ENCODE peak calls at places on chromosome 11, in five cellular contexts. K is HepG2, M is HCT116, J is K562, L is SK-N-SH. P is an unnamed sample.

GRCh38 chr11:94518300-94518699 is 6.0 kb downstream of the C11orf97 start:
- DNase-seq in K (no peak), M (no peak), J (no peak), L (no peak), P (no peak)

GRCh38 chr11:83192846-83193245 is 666 bp upstream of the ANKRD42 start:
- DNase-seq in K (peak), M (no peak), J (no peak), L (no peak), P (no peak)

GRCh38 chr11:1227551-1228182 is 4.8 kb downstream of the MUC5B start:
- DNase-seq in K (no peak), M (no peak), J (no peak), L (peak), P (no peak)

GRCh38 chr11:70606248-70606950 is 208.1 kb downstream of the CTTN start:
- DNase-seq in K (no peak), M (no peak), J (no peak), L (no peak), P (peak)

GRCh38 chr11:64372021-64372420 is 13.1 kb downstream of the RPS6KA4 start:
- DNase-seq in K (no peak), M (no peak), J (no peak), L (no peak), P (no peak)

GRCh38 chr11:34185926-34186841 is 80.8 kb downstream of the NAT10 start:
- DNase-seq in K (no peak), M (no peak), J (no peak), L (no peak), P (no peak)

GRCh38 chr11:45385844-45386243 is 99.7 kb upstream of the SYT13 start:
- DNase-seq in K (no peak), M (no peak), J (no peak), L (no peak), P (no peak)

GRCh38 chr11:125930076-125930450 is 15.8 kb upstream of the VSIG10L2 start:
- DNase-seq in K (no peak), M (no peak), J (no peak), L (no peak), P (no peak)

GRCh38 chr11:113587318-113587739 is 112.1 kb upstream of the DRD2 start:
- DNase-seq in K (no peak), M (no peak), J (no peak), L (no peak), P (no peak)

GRCh38 chr11:69008774-69009440 is 4.1 kb downstream of the MRGPRF start:
- DNase-seq in K (peak), M (peak), J (peak), L (peak), P (no peak)

GRCh38 chr11:78542007-78542406 is 32.7 kb downstream of the NARS2 start:
- DNase-seq in K (no peak), M (no peak), J (no peak), L (no peak), P (no peak)

GRCh38 chr11:103420593-103420992 is 311.4 kb downstream of the DYNC2H1 start:
- DNase-seq in K (no peak), M (no peak), J (no peak), L (no peak), P (no peak)

GRCh38 chr11:93543292-93543977 is at the start of gene SMCO4:
- DNase-seq in K (peak), M (peak), J (peak), L (peak), P (peak)

GRCh38 chr11:44316388-44317240 is 6.7 kb upstream of the ALX4 start:
- DNase-seq in K (no peak), M (no peak), J (peak), L (peak), P (peak)

GRCh38 chr11:33475999-33476398 is 218.8 kb downstream of the HIPK3 start:
- DNase-seq in K (peak), M (no peak), J (no peak), L (peak), P (no peak)

GRCh38 chr11:57482782-57483569 is 22.6 kb downstream of the RTN4RL2 start:
- DNase-seq in K (no peak), M (no peak), J (no peak), L (peak), P (peak)

GRCh38 chr11:95883381-95883780 is 40.5 kb downstream of the MTMR2 start:
- DNase-seq in K (no peak), M (no peak), J (no peak), L (no peak), P (no peak)

GRCh38 chr11:121452609-121453150 is at the start of gene SORL1-AS1:
- DNase-seq in K (no peak), M (no peak), J (no peak), L (no peak), P (peak)

GRCh38 chr11:59746111-59746510 is 9.1 kb upstream of the STX3 start:
- DNase-seq in K (no peak), M (no peak), J (no peak), L (no peak), P (no peak)

GRCh38 chr11:72573380-72573949 is 100.8 kb downstream of the PDE2A start:
- DNase-seq in K (peak), M (peak), J (peak), L (peak), P (peak)

GRCh38 chr11:77876045-77876444 is 55.1 kb downstream of the AAMDC start:
- DNase-seq in K (no peak), M (no peak), J (no peak), L (no peak), P (no peak)

GRCh38 chr11:69540118-69541000 is 58.9 kb downstream of the LINC01488 start:
- DNase-seq in K (peak), M (no peak), J (peak), L (peak), P (no peak)

GRCh38 chr11:65549088-65549487 is 9.1 kb downstream of the LTBP3 start:
- DNase-seq in K (no peak), M (no peak), J (no peak), L (no peak), P (no peak)

GRCh38 chr11:65553301-65554001 is 4.7 kb downstream of the LTBP3 start:
- DNase-seq in K (no peak), M (no peak), J (peak), L (no peak), P (no peak)

GRCh38 chr11:65552413-65552951 is 5.7 kb downstream of the LTBP3 start:
- DNase-seq in K (no peak), M (no peak), J (no peak), L (no peak), P (no peak)

GRCh38 chr11:65554057-65554818 is 3.9 kb downstream of the LTBP3 start:
- DNase-seq in K (no peak), M (no peak), J (no peak), L (no peak), P (no peak)

GRCh38 chr11:65551572-65552398 is 6.4 kb downstream of the LTBP3 start:
- DNase-seq in K (peak), M (peak), J (no peak), L (peak), P (no peak)
- TF ChIP-seq JUND in K (no peak), M (no peak), J (no peak), L (no peak), P (no peak)

GRCh38 chr11:7576671-7577225 is 62.9 kb downstream of the PPFIBP2 start:
- DNase-seq in K (no peak), M (no peak), J (no peak), L (peak), P (no peak)
- TF ChIP-seq JUND in K (no peak), M (no peak), J (no peak), L (no peak), P (no peak)

DNA sequence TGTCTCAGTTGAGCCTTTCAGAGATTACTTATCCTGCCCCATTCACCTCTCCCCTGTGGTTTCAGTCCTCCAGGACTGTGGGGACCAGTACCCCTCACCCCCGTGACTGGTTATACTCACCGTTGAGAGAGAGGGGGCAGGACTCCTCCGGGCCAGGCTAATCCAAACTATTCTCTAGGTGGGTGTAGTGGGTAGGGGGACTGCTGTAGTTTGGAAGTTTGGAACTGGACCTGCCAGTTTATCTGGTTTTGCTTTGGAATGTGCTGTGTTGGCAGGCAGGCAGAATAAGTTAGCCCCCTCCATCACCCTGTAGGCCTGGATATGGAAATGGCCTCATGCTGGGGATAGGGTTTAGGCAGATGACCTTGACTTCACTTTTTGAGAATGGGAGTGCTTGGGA is 13.5 kb downstream of the TEAD1 start:
- DNase-seq in K (no peak), M (no peak), J (peak), L (no peak), P (no peak)
- TF ChIP-seq JUND in K (no peak), M (no peak), J (no peak), L (no peak), P (no peak)

DNA sequence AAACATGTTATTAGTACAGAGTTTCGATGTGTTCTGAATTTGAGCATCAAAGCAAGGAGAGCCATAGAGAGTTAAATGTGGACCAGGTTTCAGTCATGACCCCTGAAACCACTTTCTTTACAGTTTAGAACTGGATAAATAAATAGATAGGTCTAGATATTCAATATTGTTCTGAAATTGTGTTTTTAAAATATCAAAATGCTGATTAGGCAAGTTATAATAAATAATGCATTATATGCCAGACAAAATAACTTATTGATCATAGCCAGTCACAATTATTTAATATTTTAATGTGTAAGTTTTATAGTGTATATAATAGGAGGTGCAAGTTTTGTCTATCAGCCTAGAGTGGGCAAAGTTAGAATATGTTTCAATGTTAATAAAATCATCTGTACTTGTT is 569.5 kb downstream of the METTL15 start:
- DNase-seq in K (no peak), M (no peak), J (no peak), L (no peak), P (no peak)
- TF ChIP-seq JUND in K (no peak), M (no peak), J (no peak), L (no peak), P (no peak)

GRCh38 chr11:14908214-14908880 is 16.3 kb upstream of the CYP2R1 start:
- DNase-seq in K (peak), M (peak), J (peak), L (peak), P (peak)
- TF ChIP-seq JUND in K (no peak), M (no peak), J (no peak), L (no peak), P (no peak)

DNA sequence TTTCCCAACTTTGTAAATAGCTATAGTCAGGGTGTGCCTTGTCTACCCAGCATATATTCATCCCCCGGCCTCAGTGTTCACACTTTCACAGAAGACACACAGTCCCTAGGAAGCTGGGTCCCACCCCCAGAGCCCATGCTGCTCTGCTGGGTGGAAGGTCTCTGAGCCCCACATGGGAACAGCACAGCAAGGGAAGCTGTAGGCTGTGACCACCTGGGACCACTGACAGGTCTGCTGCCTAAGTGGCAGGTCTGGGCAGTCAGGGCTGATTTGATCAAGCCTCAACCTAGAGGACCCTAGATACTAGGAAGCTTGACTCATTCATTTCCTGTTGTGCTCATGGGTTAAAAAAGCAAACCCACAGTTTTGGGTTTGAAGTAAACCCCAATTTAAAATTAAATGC is 16.8 kb downstream of the IL10RA start:
- DNase-seq in K (no peak), M (no peak), J (no peak), L (no peak), P (no peak)
- TF ChIP-seq JUND in K (no peak), M (no peak), J (peak), L (no peak), P (no peak)